ENCODE peak calls at places on chromosomes 5 and 9, in seven cellular contexts. J is A549, T is body of pancreas, Y is heart left ventricle, W is tibial nerve, S is transverse colon, H is tibial artery. R is an unnamed sample.

GRCh38 chr5:179504191-179504590 is 46.2 kb upstream of the RUFY1 start:
- DNase-seq in J (no peak), T (no peak), Y (no peak), W (no peak), S (no peak), H (no peak), R (no peak)

GRCh38 chr9:120842685-120843485 is at the start of gene PSMD5:
- DNase-seq in J (peak; percentile 99), T (peak; percentile 100), Y (peak; percentile 98), W (peak; percentile 96), S (peak; percentile 98), H (peak; percentile 100), R (peak; percentile 99)

GRCh38 chr5:80935811-80936385 is 24.3 kb upstream of the RASGRF2 start:
- DNase-seq in J (no peak), T (no peak), Y (no peak), W (no peak), S (no peak), H (no peak), R (no peak)

GRCh38 chr9:128689293-128689770 is 310 bp downstream of the SET start:
- DNase-seq in J (peak; percentile 31), T (peak; percentile 62), Y (peak; percentile 69), W (no peak), S (no peak), H (peak; percentile 77), R (no peak)

GRCh38 chr9:108478431-108478837 is 377.4 kb downstream of the ACTL7B start:
- DNase-seq in J (peak; percentile 21), T (no peak), Y (no peak), W (peak; percentile 17), S (peak; percentile 39), H (peak; percentile 86), R (peak; percentile 60)

GRCh38 chr5:149838881-149839739 is 105.5 kb downstream of the PDE6A start:
- DNase-seq in J (peak; percentile 43), T (no peak), Y (no peak), W (no peak), S (no peak), H (no peak), R (no peak)

GRCh38 chr5:176803943-176804498 is 6.3 kb upstream of the UNC5A start:
- DNase-seq in J (no peak), T (no peak), Y (no peak), W (no peak), S (no peak), H (no peak), R (no peak)

GRCh38 chr5:14830210-14831005 is 41.2 kb downstream of the ANKH start:
- DNase-seq in J (no peak), T (peak; percentile 54), Y (no peak), W (no peak), S (no peak), H (peak; percentile 77), R (no peak)

GRCh38 chr9:79300153-79300552 is 271.6 kb upstream of the TLE4 start:
- DNase-seq in J (no peak), T (no peak), Y (no peak), W (no peak), S (no peak), H (no peak), R (no peak)

GRCh38 chr9:120184266-120184665 is 395.7 kb downstream of the CDK5RAP2 start:
- DNase-seq in J (no peak), T (no peak), Y (no peak), W (no peak), S (no peak), H (no peak), R (no peak)

GRCh38 chr5:180632768-180633167 is 16.6 kb downstream of the FLT4 start:
- DNase-seq in J (no peak), T (no peak), Y (no peak), W (no peak), S (no peak), H (no peak), R (no peak)

GRCh38 chr5:150317048-150318003 is 14.6 kb upstream of the ARSI start:
- DNase-seq in J (peak; percentile 95), T (peak; percentile 20), Y (no peak), W (peak; percentile 17), S (no peak), H (no peak), R (no peak)

GRCh38 chr9:3516667-3517330 is 9.0 kb downstream of the RFX3 start:
- DNase-seq in J (no peak), T (no peak), Y (no peak), W (no peak), S (no peak), H (no peak), R (no peak)

GRCh38 chr9:34252670-34253459 is 74.0 kb downstream of the UBAP1 start:
- DNase-seq in J (peak; percentile 71), T (peak; percentile 66), Y (peak; percentile 73), W (peak; percentile 80), S (no peak), H (peak; percentile 78), R (peak; percentile 71)

GRCh38 chr5:96329294-96329693 is 103.8 kb downstream of the PCSK1 start:
- DNase-seq in J (no peak), T (no peak), Y (no peak), W (no peak), S (no peak), H (no peak), R (no peak)

GRCh38 chr5:167671176-167671575 is 620.3 kb upstream of the WWC1 start:
- DNase-seq in J (no peak), T (no peak), Y (no peak), W (no peak), S (no peak), H (no peak), R (no peak)

GRCh38 chr5:67301285-67301904 is 104.8 kb upstream of the CD180 start:
- DNase-seq in J (no peak), T (peak; percentile 63), Y (peak; percentile 45), W (peak; percentile 90), S (peak; percentile 55), H (peak; percentile 93), R (peak; percentile 62)

GRCh38 chr5:67297802-67298532 is 101.4 kb upstream of the CD180 start:
- DNase-seq in J (no peak), T (no peak), Y (no peak), W (no peak), S (no peak), H (no peak), R (no peak)

GRCh38 chr5:67297376-67297775 is 100.8 kb upstream of the CD180 start:
- DNase-seq in J (no peak), T (no peak), Y (no peak), W (no peak), S (no peak), H (no peak), R (no peak)

GRCh38 chr5:67300321-67300720 is 103.7 kb upstream of the CD180 start:
- DNase-seq in J (no peak), T (no peak), Y (no peak), W (no peak), S (no peak), H (no peak), R (no peak)

DNA sequence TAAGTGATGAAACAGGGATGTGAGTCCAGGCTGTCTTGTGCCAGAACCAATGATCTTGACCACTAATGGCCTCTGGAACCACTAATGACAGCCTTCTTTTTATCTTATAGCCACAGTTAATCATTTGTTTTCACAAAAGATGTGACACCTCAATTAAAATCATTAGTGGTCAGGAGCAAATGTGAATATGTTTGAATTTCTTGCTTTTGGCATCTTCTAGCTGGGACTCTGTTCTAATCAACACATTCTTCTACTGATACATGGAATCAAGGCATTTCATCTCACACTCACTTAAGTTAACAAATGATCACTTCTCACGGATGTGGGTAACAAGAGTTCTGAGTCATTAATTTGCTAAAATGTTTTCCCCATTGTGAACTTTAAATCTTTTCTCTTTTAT is 102.7 kb upstream of the CD180 start:
- DNase-seq in J (no peak), T (no peak), Y (no peak), W (no peak), S (no peak), H (no peak), R (no peak)
- H3K27ac ChIP-seq in J (no peak overlapping the region), T (no peak overlapping the region), Y (peak overlapping the region; percentile 73), W (peak overlapping the region; percentile 90), S (no peak overlapping the region), H (peak overlapping the region; percentile 83), R (no peak overlapping the region)

GRCh38 chr5:129148-129547 is 37.2 kb downstream of the PLEKHG4B start:
- DNase-seq in J (no peak), T (no peak), Y (no peak), W (no peak), S (no peak), H (no peak), R (no peak)
- H3K4me1 ChIP-seq in J (no peaks in the 10 kb centered on the region), T (no peaks in the 10 kb centered on the region), Y (peaks cover 6% of the 10 kb centered on the region), W (no peaks in the 10 kb centered on the region), S (no peaks in the 10 kb centered on the region), H (no peaks in the 10 kb centered on the region), R (no peaks in the 10 kb centered on the region)

DNA sequence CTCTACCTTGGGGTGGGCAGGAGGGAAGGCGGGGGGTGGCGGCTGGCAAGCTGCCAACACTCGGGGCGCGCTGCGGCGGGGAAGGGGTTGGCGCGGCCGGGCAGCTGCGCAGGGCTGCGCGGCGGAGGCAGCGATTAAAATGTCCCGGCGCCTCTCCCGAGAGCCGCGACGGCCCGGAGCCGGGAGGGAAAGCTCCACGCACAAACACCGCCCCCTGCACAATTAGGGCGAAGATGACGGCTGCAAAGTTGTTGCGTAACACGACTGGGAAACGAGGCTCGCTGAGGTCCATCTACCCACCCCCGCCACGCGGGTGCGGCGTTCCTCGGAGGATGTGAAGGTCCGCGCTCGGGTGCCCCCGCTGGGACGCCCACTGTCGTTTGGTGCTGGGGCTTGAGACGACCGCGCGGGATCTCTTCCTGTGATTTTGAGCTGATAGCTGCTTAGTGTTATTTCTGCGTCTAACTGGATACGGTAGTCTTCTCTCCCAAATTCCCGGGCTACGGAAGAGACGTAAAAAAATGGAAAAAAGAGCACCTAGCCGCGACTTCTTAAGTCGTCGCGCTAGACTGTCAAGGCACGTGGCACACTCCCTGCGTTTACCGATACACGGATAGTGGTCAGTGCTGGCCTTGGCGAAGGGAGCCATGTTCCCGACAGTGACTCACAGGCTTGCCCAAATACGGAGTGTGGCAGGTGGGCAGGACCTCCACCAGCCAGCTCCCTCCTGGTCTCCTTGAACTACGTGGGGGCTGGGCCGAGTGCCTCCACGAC is 958 bp upstream of the NFIL3 start:
- DNase-seq in J (peak; percentile 55), T (peak; percentile 88), Y (peak; percentile 86), W (peak; percentile 93), S (peak; percentile 87), H (peak; percentile 97), R (peak; percentile 90)
- TF ChIP-seq CTCF in J (peak; percentile 24), T (peak; percentile 5), Y (no peak), W (no peak), S (no peak), H (peak; percentile 3), R (peak; percentile 10)

DNA sequence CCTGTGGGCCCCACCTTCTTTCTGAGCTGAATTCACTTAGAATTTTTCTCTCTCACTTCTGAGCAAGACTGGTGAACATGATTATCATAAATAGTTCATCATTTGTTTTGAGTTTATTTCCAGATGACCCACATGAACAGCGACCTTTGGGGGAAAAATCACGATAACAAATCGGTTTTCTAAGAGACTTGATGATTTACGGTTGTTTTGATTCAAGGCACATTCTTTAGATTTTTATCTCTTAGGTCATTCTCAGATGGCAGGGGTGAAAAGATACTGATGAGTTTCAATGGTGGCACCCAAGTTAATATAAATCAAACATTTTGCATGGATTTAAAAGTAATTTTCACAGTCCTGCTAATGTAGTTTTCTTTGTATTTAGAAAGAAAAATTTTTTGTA is 95.1 kb downstream of the DMXL1 start:
- DNase-seq in J (no peak), T (no peak), Y (no peak), W (no peak), S (no peak), H (no peak), R (no peak)
- H3K27ac ChIP-seq in J (no peak overlapping the region), T (no peak overlapping the region), Y (no peak overlapping the region), W (no peak overlapping the region), S (no peak overlapping the region), H (no peak overlapping the region), R (no peak overlapping the region)

R was measured in gastrocnemius medialis.